ENCODE peak calls at places on chromosomes 16 and 17, in four cellular contexts. W is activated T-cell treated with anti-CD3 and anti-CD28 coated beads for 1 hour, H is mammary epithelial cell, X is NCI-H446 treated with DMSO at 0.1 percent for 48 hours. Y is an unnamed sample.

GRCh38 chr17:82880620-82881019 is 40.8 kb upstream of the ZNF750 start:
- DNase-seq in W (no peak), H (no peak), X (no peak), Y (no peak)

GRCh38 chr16:22670044-22670536 is 143.9 kb upstream of the HS3ST2 start:
- DNase-seq in W (no peak), H (no peak), X (no peak), Y (no peak)

GRCh38 chr16:55703003-55704001 is 47.5 kb downstream of the SLC6A2 start:
- DNase-seq in W (no peak), H (peak), X (peak), Y (no peak)

GRCh38 chr17:43931062-43931571 is 11.2 kb downstream of the PPY start:
- DNase-seq in W (no peak), H (no peak), X (no peak), Y (no peak)

GRCh38 chr16:28149016-28149888 is 62.5 kb downstream of the XPO6 start:
- DNase-seq in W (no peak), H (no peak), X (no peak), Y (no peak)

GRCh38 chr17:78839762-78840529 is 668 bp downstream of the USP36 start:
- DNase-seq in W (peak), H (peak), X (no peak), Y (no peak)

GRCh38 chr17:38922538-38923291 is 2.7 kb upstream of the LASP1NB start:
- DNase-seq in W (no peak), H (peak), X (peak), Y (no peak)

GRCh38 chr16:57764341-57765159 is 29.0 kb downstream of the KATNB1 start:
- DNase-seq in W (no peak), H (peak), X (no peak), Y (no peak)

GRCh38 chr16:66472961-66473610 is 46.0 kb downstream of the BEAN1 start:
- DNase-seq in W (no peak), H (no peak), X (no peak), Y (no peak)

GRCh38 chr16:88799569-88800276 is 3.9 kb upstream of the CDT1 start:
- DNase-seq in W (no peak), H (no peak), X (no peak), Y (no peak)

GRCh38 chr17:35799942-35800341 is 4.5 kb upstream of the MMP28 start:
- DNase-seq in W (no peak), H (peak), X (peak), Y (no peak)

GRCh38 chr17:49764559-49765180 is 739 bp upstream of the FAM117A start:
- DNase-seq in W (no peak), H (no peak), X (no peak), Y (no peak)

GRCh38 chr16:54361813-54362212 is 75.2 kb upstream of the IRX3 start:
- DNase-seq in W (no peak), H (no peak), X (no peak), Y (no peak)

GRCh38 chr17:79975498-79976134 is 60.1 kb downstream of the TBC1D16 start:
- DNase-seq in W (no peak), H (no peak), X (no peak), Y (no peak)

GRCh38 chr16:88461291-88462269 is 8.5 kb downstream of the ZFPM1 start:
- DNase-seq in W (no peak), H (no peak), X (no peak), Y (no peak)

GRCh38 chr16:67719778-67720144 is 645 bp upstream of the GFOD2 start:
- DNase-seq in W (no peak), H (peak), X (no peak), Y (no peak)

GRCh38 chr17:63413128-63413527 is 33.0 kb downstream of the CYB561 start:
- DNase-seq in W (no peak), H (no peak), X (no peak), Y (no peak)

GRCh38 chr16:73093146-73094144 is 45.5 kb upstream of the ZFHX3 start:
- DNase-seq in W (no peak), H (no peak), X (no peak), Y (no peak)